ENCODE peak calls at places on chromosomes 5 and 9, in ten cellular contexts. One of them, this sample, is unnamed. For H3K4me1, the result is how much of the 10 kb centered on the place peaks cover.

GRCh38 chr5:93461751-93462150 is 119.3 kb downstream of the NR2F1-AS1 start:
- DNase-seq in IMR-90: peak
- DNase-seq in Peyer's patch: no peak
- DNase-seq in psoas muscle: no peak
- DNase-seq in OCI-LY7: no peak
- DNase-seq in fibroblast of lung: peak
- DNase-seq in mucosa of descending colon: no peak
- DNase-seq in lower lobe of right lung: no peak
- DNase-seq in endodermal cell: no peak
- DNase-seq in colonic mucosa: no peak
- DNase-seq in this sample: no peak

GRCh38 chr5:54480296-54480695 is 24.8 kb downstream of the HSPB3 start:
- DNase-seq in IMR-90: peak
- DNase-seq in Peyer's patch: no peak
- DNase-seq in psoas muscle: no peak
- DNase-seq in OCI-LY7: no peak
- DNase-seq in fibroblast of lung: no peak
- DNase-seq in mucosa of descending colon: no peak
- DNase-seq in lower lobe of right lung: no peak
- DNase-seq in endodermal cell: no peak
- DNase-seq in colonic mucosa: no peak
- DNase-seq in this sample: no peak

GRCh38 chr9:29285818-29286217 is 1712.5 kb upstream of the C9orf72 start:
- DNase-seq in IMR-90: no peak
- DNase-seq in Peyer's patch: no peak
- DNase-seq in psoas muscle: no peak
- DNase-seq in OCI-LY7: no peak
- DNase-seq in fibroblast of lung: peak
- DNase-seq in mucosa of descending colon: no peak
- DNase-seq in lower lobe of right lung: no peak
- DNase-seq in endodermal cell: peak
- DNase-seq in colonic mucosa: no peak
- DNase-seq in this sample: no peak

GRCh38 chr9:136255166-136255538 is 9.5 kb upstream of the QSOX2 start:
- DNase-seq in IMR-90: peak
- DNase-seq in Peyer's patch: no peak
- DNase-seq in psoas muscle: peak
- DNase-seq in OCI-LY7: no peak
- DNase-seq in fibroblast of lung: peak
- DNase-seq in mucosa of descending colon: no peak
- DNase-seq in lower lobe of right lung: no peak
- DNase-seq in endodermal cell: no peak
- DNase-seq in colonic mucosa: no peak
- DNase-seq in this sample: no peak

GRCh38 chr5:109863752-109864151 is 174.0 kb downstream of the MAN2A1 start:
- DNase-seq in IMR-90: peak
- DNase-seq in Peyer's patch: no peak
- DNase-seq in psoas muscle: no peak
- DNase-seq in OCI-LY7: no peak
- DNase-seq in fibroblast of lung: peak
- DNase-seq in mucosa of descending colon: no peak
- DNase-seq in lower lobe of right lung: no peak
- DNase-seq in endodermal cell: no peak
- DNase-seq in colonic mucosa: no peak
- DNase-seq in this sample: no peak

GRCh38 chr5:154900071-154900470 is 37.9 kb downstream of the GEMIN5 start:
- DNase-seq in IMR-90: no peak
- DNase-seq in Peyer's patch: no peak
- DNase-seq in psoas muscle: no peak
- DNase-seq in OCI-LY7: no peak
- DNase-seq in fibroblast of lung: no peak
- DNase-seq in mucosa of descending colon: no peak
- DNase-seq in lower lobe of right lung: no peak
- DNase-seq in endodermal cell: no peak
- DNase-seq in colonic mucosa: no peak
- DNase-seq in this sample: no peak

GRCh38 chr5:143313298-143313852 is 90.1 kb downstream of the NR3C1 start:
- DNase-seq in IMR-90: no peak
- DNase-seq in Peyer's patch: no peak
- DNase-seq in psoas muscle: no peak
- DNase-seq in OCI-LY7: no peak
- DNase-seq in fibroblast of lung: no peak
- DNase-seq in mucosa of descending colon: no peak
- DNase-seq in lower lobe of right lung: no peak
- DNase-seq in endodermal cell: no peak
- DNase-seq in colonic mucosa: no peak
- DNase-seq in this sample: no peak

GRCh38 chr9:133153227-133154096 is 10.3 kb downstream of the GBGT1 start:
- DNase-seq in IMR-90: no peak
- DNase-seq in Peyer's patch: no peak
- DNase-seq in psoas muscle: no peak
- DNase-seq in OCI-LY7: no peak
- DNase-seq in fibroblast of lung: no peak
- DNase-seq in mucosa of descending colon: no peak
- DNase-seq in lower lobe of right lung: peak
- DNase-seq in endodermal cell: no peak
- DNase-seq in colonic mucosa: no peak
- DNase-seq in this sample: no peak

GRCh38 chr9:100999914-101000540 is 28.5 kb upstream of the PLPPR1 start:
- DNase-seq in IMR-90: no peak
- DNase-seq in Peyer's patch: no peak
- DNase-seq in psoas muscle: no peak
- DNase-seq in OCI-LY7: no peak
- DNase-seq in fibroblast of lung: no peak
- DNase-seq in mucosa of descending colon: no peak
- DNase-seq in lower lobe of right lung: no peak
- DNase-seq in endodermal cell: no peak
- DNase-seq in colonic mucosa: no peak
- DNase-seq in this sample: no peak

GRCh38 chr9:96051423-96051822 is 175.9 kb downstream of the ERCC6L2 start:
- DNase-seq in IMR-90: no peak
- DNase-seq in Peyer's patch: no peak
- DNase-seq in psoas muscle: no peak
- DNase-seq in OCI-LY7: no peak
- DNase-seq in fibroblast of lung: no peak
- DNase-seq in mucosa of descending colon: no peak
- DNase-seq in lower lobe of right lung: no peak
- DNase-seq in endodermal cell: no peak
- DNase-seq in colonic mucosa: no peak
- DNase-seq in this sample: no peak

GRCh38 chr9:38228331-38229122 is 159.5 kb upstream of the SHB start:
- DNase-seq in IMR-90: no peak
- DNase-seq in Peyer's patch: no peak
- DNase-seq in psoas muscle: no peak
- DNase-seq in OCI-LY7: peak
- DNase-seq in fibroblast of lung: no peak
- DNase-seq in mucosa of descending colon: no peak
- DNase-seq in lower lobe of right lung: no peak
- DNase-seq in endodermal cell: no peak
- DNase-seq in colonic mucosa: no peak
- DNase-seq in this sample: no peak

GRCh38 chr5:123012321-123012720 is 24.2 kb downstream of the PPIC start:
- DNase-seq in IMR-90: no peak
- DNase-seq in Peyer's patch: no peak
- DNase-seq in psoas muscle: no peak
- DNase-seq in OCI-LY7: no peak
- DNase-seq in fibroblast of lung: no peak
- DNase-seq in mucosa of descending colon: no peak
- DNase-seq in lower lobe of right lung: no peak
- DNase-seq in endodermal cell: no peak
- DNase-seq in colonic mucosa: no peak
- DNase-seq in this sample: no peak
- TF ChIP-seq CTCF in IMR-90: no peak
- TF ChIP-seq CTCF in Peyer's patch: no peak
- TF ChIP-seq CTCF in psoas muscle: no peak
- TF ChIP-seq CTCF in OCI-LY7: no peak
- TF ChIP-seq CTCF in fibroblast of lung: no peak
- TF ChIP-seq CTCF in mucosa of descending colon: no peak
- TF ChIP-seq CTCF in lower lobe of right lung: no peak
- TF ChIP-seq CTCF in endodermal cell: no peak
- TF ChIP-seq CTCF in colonic mucosa: no peak
- TF ChIP-seq CTCF in this sample: no peak

DNA sequence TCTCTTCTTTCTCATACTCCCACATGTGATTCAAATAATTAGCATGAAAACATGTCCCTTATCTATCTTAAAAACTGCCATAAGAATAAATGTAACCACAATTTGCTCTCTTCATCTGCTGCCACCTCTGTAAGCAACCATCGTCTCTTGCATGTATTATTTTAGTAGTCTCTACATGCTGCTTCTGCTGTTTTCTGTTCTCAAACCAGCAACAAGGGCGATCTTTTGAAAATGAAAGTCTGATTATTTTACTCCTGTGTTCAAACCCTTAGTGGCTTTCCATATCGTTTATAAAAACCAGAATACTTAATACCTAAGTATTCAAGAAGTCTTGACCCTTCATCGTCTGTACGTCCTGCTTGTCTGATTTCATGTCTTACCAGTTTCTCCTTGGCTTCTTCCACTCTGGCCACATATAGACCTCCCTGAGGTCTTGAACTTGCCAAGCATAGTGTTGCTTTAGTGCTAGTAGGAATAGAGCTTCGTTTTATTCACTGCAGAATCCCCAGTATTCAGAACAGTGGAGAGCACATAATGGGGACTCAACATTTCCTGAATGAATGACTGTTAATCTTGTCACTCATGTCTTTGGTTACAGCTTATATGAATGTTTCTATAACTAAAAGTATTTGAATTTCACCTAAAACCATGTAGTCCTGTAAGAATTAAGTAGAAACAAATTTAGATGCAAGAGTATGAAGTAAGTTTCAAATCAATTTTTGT is 10.6 kb downstream of the CDC42SE2 start:
- DNase-seq in IMR-90: no peak
- DNase-seq in Peyer's patch: no peak
- DNase-seq in psoas muscle: no peak
- DNase-seq in OCI-LY7: no peak
- DNase-seq in fibroblast of lung: no peak
- DNase-seq in mucosa of descending colon: no peak
- DNase-seq in lower lobe of right lung: no peak
- DNase-seq in endodermal cell: no peak
- DNase-seq in colonic mucosa: no peak
- DNase-seq in this sample: no peak
- H3K4me1 ChIP-seq in IMR-90: under half
- H3K4me1 ChIP-seq in Peyer's patch: under half
- H3K4me1 ChIP-seq in psoas muscle: under half
- H3K4me1 ChIP-seq in OCI-LY7: half or more
- H3K4me1 ChIP-seq in fibroblast of lung: under half
- H3K4me1 ChIP-seq in mucosa of descending colon: under half
- H3K4me1 ChIP-seq in lower lobe of right lung: under half
- H3K4me1 ChIP-seq in endodermal cell: under half
- H3K4me1 ChIP-seq in colonic mucosa: under half
- H3K4me1 ChIP-seq in this sample: under half

DNA sequence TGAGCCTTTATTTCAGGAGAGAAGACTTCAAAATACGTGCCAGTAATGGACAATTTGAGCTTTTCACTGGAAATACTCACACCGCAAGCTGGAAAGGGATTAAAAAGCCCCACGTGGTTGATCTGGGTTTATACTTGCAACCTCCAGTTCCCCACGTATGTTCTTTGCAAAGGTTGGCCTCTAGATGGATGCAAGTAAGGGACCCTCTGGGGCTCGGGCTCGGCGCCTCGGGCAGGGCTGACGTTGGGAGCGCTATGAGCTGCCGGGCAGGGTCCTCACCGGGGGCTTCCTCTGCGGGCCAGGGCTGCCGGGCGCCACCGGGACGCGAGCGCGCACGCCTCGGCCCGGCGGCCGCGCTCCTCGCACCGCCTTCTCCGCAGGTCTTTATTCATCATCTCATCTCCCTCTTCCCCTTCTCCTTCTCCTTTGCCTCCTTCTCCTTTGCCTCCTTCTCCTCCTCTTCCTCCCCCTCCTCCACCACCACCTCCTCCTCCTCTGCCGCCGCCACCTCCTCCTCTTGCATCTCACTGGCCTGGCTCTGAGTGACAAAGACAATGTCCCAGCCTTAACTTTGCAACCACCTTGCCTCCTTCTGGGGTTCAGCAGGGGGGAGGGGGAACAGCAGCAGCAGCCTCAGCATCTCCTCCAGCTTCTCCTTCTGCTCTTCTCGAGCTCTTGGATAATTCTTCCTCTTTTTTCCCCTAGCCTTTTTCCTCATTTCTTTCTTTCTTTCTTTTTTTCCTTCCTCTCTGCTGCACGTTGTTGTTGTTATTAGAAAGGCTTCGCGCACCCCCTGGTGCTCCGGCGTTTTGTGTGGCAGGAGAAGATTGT is 636 bp upstream of the ZNF462 start:
- DNase-seq in IMR-90: peak
- DNase-seq in Peyer's patch: no peak
- DNase-seq in psoas muscle: no peak
- DNase-seq in OCI-LY7: no peak
- DNase-seq in fibroblast of lung: peak
- DNase-seq in mucosa of descending colon: peak
- DNase-seq in lower lobe of right lung: no peak
- DNase-seq in endodermal cell: peak
- DNase-seq in colonic mucosa: peak
- DNase-seq in this sample: no peak
- TF ChIP-seq CTCF in IMR-90: peak
- TF ChIP-seq CTCF in Peyer's patch: no peak
- TF ChIP-seq CTCF in psoas muscle: peak
- TF ChIP-seq CTCF in OCI-LY7: no peak
- TF ChIP-seq CTCF in fibroblast of lung: peak
- TF ChIP-seq CTCF in mucosa of descending colon: no peak
- TF ChIP-seq CTCF in lower lobe of right lung: no peak
- TF ChIP-seq CTCF in endodermal cell: peak
- TF ChIP-seq CTCF in colonic mucosa: no peak
- TF ChIP-seq CTCF in this sample: no peak

DNA sequence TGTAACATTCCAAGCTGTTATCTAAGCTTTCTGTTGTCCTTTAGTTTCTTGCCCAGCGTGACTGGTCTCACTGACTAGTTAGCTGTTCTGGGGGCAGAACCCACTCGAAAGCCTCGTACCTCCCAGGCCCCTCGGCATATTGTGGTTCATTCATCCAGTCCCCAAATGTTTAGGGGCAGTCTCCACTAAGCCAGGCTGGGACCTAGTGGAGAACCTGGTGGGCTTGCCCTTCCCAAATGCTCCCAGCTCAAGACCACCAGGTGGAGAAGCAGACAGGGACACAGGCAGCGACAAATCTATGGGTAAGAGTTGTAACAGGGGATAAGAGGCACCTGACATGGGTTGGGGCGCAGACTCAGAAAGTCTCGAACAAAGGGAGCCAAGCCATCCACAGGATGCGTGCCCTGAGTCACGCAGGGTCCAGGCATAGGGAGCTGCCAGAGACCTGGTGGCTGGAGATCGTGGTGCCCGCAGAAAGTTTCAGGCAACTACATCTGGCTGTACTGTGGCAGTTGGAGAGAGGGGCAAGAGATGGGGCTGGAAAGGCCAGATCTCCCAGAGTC is 851 bp upstream of the EEIG1 start:
- DNase-seq in IMR-90: no peak
- DNase-seq in Peyer's patch: no peak
- DNase-seq in psoas muscle: no peak
- DNase-seq in OCI-LY7: peak
- DNase-seq in fibroblast of lung: no peak
- DNase-seq in mucosa of descending colon: peak
- DNase-seq in lower lobe of right lung: no peak
- DNase-seq in endodermal cell: no peak
- DNase-seq in colonic mucosa: no peak
- DNase-seq in this sample: no peak
- H3K4me1 ChIP-seq in IMR-90: under half
- H3K4me1 ChIP-seq in Peyer's patch: under half
- H3K4me1 ChIP-seq in psoas muscle: under half
- H3K4me1 ChIP-seq in OCI-LY7: half or more
- H3K4me1 ChIP-seq in fibroblast of lung: under half
- H3K4me1 ChIP-seq in mucosa of descending colon: under half
- H3K4me1 ChIP-seq in lower lobe of right lung: under half
- H3K4me1 ChIP-seq in endodermal cell: under half
- H3K4me1 ChIP-seq in colonic mucosa: under half
- H3K4me1 ChIP-seq in this sample: under half

This sample was measured in ascending aorta.